ENCODE peak calls at places on chromosomes 11 and 22, in five cellular contexts. One of them, this sample, is unnamed. For H3K36me3, the result is how much of the 10 kb centered on the place peaks cover.

GRCh38 chr11:58832246-58832645 is 12.3 kb downstream of the GLYATL2 start:
- DNase-seq in neural progenitor cell: no peak
- DNase-seq in cardiac muscle cell: no peak
- DNase-seq in tibial nerve: no peak
- DNase-seq in tibial artery: no peak
- DNase-seq in this sample: no peak

GRCh38 chr11:11467278-11467677 is 114.2 kb upstream of the CSNK2A3 start:
- DNase-seq in neural progenitor cell: no peak
- DNase-seq in cardiac muscle cell: no peak
- DNase-seq in tibial nerve: no peak
- DNase-seq in tibial artery: no peak
- DNase-seq in this sample: no peak

GRCh38 chr22:26406118-26406517 is 22.9 kb upstream of the ASPHD2 start:
- DNase-seq in neural progenitor cell: no peak
- DNase-seq in cardiac muscle cell: no peak
- DNase-seq in tibial nerve: no peak
- DNase-seq in tibial artery: no peak
- DNase-seq in this sample: no peak

GRCh38 chr11:73429121-73429740 is 53.0 kb downstream of the RELT start:
- DNase-seq in neural progenitor cell: no peak
- DNase-seq in cardiac muscle cell: peak
- DNase-seq in tibial nerve: no peak
- DNase-seq in tibial artery: no peak
- DNase-seq in this sample: no peak

GRCh38 chr11:70397336-70397982 is 870 bp upstream of the CTTN start:
- DNase-seq in neural progenitor cell: peak
- DNase-seq in cardiac muscle cell: peak
- DNase-seq in tibial nerve: no peak
- DNase-seq in tibial artery: no peak
- DNase-seq in this sample: no peak

GRCh38 chr22:22691716-22692701 is 47.6 kb downstream of the GGTLC2 start:
- DNase-seq in neural progenitor cell: no peak
- DNase-seq in cardiac muscle cell: no peak
- DNase-seq in tibial nerve: no peak
- DNase-seq in tibial artery: peak
- DNase-seq in this sample: no peak

GRCh38 chr11:69127884-69128283 is 27.9 kb upstream of the SMIM38 start:
- DNase-seq in neural progenitor cell: no peak
- DNase-seq in cardiac muscle cell: no peak
- DNase-seq in tibial nerve: no peak
- DNase-seq in tibial artery: no peak
- DNase-seq in this sample: no peak

GRCh38 chr11:119087747-119088241 is 3.1 kb downstream of the HMBS start:
- DNase-seq in neural progenitor cell: no peak
- DNase-seq in cardiac muscle cell: no peak
- DNase-seq in tibial nerve: no peak
- DNase-seq in tibial artery: no peak
- DNase-seq in this sample: no peak

GRCh38 chr22:19559324-19559811 is 35.2 kb upstream of the CLDN5 start:
- DNase-seq in neural progenitor cell: no peak
- DNase-seq in cardiac muscle cell: no peak
- DNase-seq in tibial nerve: no peak
- DNase-seq in tibial artery: no peak
- DNase-seq in this sample: no peak

GRCh38 chr11:126304457-126305072 is 705 bp downstream of the DCPS start:
- DNase-seq in neural progenitor cell: no peak
- DNase-seq in cardiac muscle cell: no peak
- DNase-seq in tibial nerve: no peak
- DNase-seq in tibial artery: no peak
- DNase-seq in this sample: no peak

GRCh38 chr11:18618341-18619025 is 15.7 kb downstream of the SPTY2D1 start:
- DNase-seq in neural progenitor cell: no peak
- DNase-seq in cardiac muscle cell: no peak
- DNase-seq in tibial nerve: no peak
- DNase-seq in tibial artery: no peak
- DNase-seq in this sample: no peak

GRCh38 chr22:40624770-40625169 is 11.7 kb downstream of the MRTFA start:
- DNase-seq in neural progenitor cell: no peak
- DNase-seq in cardiac muscle cell: no peak
- DNase-seq in tibial nerve: no peak
- DNase-seq in tibial artery: no peak
- DNase-seq in this sample: no peak

GRCh38 chr22:21688706-21689381 is 23.0 kb downstream of the PPIL2 start:
- DNase-seq in neural progenitor cell: no peak
- DNase-seq in cardiac muscle cell: no peak
- DNase-seq in tibial nerve: no peak
- DNase-seq in tibial artery: no peak
- DNase-seq in this sample: no peak

GRCh38 chr22:38038426-38038825 is 18.8 kb upstream of the PICK1 start:
- DNase-seq in neural progenitor cell: no peak
- DNase-seq in cardiac muscle cell: no peak
- DNase-seq in tibial nerve: no peak
- DNase-seq in tibial artery: no peak
- DNase-seq in this sample: no peak

GRCh38 chr22:22802346-22802970 is 85.2 kb upstream of the IGLL5 start:
- DNase-seq in neural progenitor cell: peak
- DNase-seq in cardiac muscle cell: no peak
- DNase-seq in tibial nerve: no peak
- DNase-seq in tibial artery: peak
- DNase-seq in this sample: no peak

GRCh38 chr11:84437129-84438123 is 1151.3 kb upstream of the CCDC90B start:
- DNase-seq in neural progenitor cell: peak
- DNase-seq in cardiac muscle cell: peak
- DNase-seq in tibial nerve: no peak
- DNase-seq in tibial artery: no peak
- DNase-seq in this sample: no peak

GRCh38 chr11:87298155-87298554 is 260.4 kb downstream of the TMEM135 start:
- DNase-seq in neural progenitor cell: no peak
- DNase-seq in cardiac muscle cell: no peak
- DNase-seq in tibial nerve: no peak
- DNase-seq in tibial artery: no peak
- DNase-seq in this sample: no peak

GRCh38 chr11:20089796-20090653 is 70.2 kb downstream of the DBX1 start:
- DNase-seq in neural progenitor cell: no peak
- DNase-seq in cardiac muscle cell: peak
- DNase-seq in tibial nerve: no peak
- DNase-seq in tibial artery: no peak
- DNase-seq in this sample: no peak

GRCh38 chr22:22424210-22424800 is 84.2 kb downstream of the ZNF280B start:
- DNase-seq in neural progenitor cell: peak
- DNase-seq in cardiac muscle cell: no peak
- DNase-seq in tibial nerve: no peak
- DNase-seq in tibial artery: no peak
- DNase-seq in this sample: no peak

GRCh38 chr11:106765849-106766248 is 252.4 kb downstream of the GUCY1A2 start:
- DNase-seq in neural progenitor cell: no peak
- DNase-seq in cardiac muscle cell: no peak
- DNase-seq in tibial nerve: no peak
- DNase-seq in tibial artery: no peak
- DNase-seq in this sample: no peak

GRCh38 chr11:119418759-119419158 is 4.2 kb downstream of the THY1 start:
- DNase-seq in neural progenitor cell: no peak
- DNase-seq in cardiac muscle cell: no peak
- DNase-seq in tibial nerve: no peak
- DNase-seq in tibial artery: no peak
- DNase-seq in this sample: no peak

GRCh38 chr11:8327761-8328192 is 64.1 kb upstream of the LMO1 start:
- DNase-seq in neural progenitor cell: no peak
- DNase-seq in cardiac muscle cell: no peak
- DNase-seq in tibial nerve: no peak
- DNase-seq in tibial artery: no peak
- DNase-seq in this sample: no peak

GRCh38 chr11:121755191-121755590 is 302.4 kb upstream of the SORL1-AS1 start:
- DNase-seq in neural progenitor cell: peak
- DNase-seq in cardiac muscle cell: no peak
- DNase-seq in tibial nerve: no peak
- DNase-seq in tibial artery: no peak
- DNase-seq in this sample: no peak

GRCh38 chr11:15947681-15948648 is 408.4 kb downstream of the SOX6 start:
- DNase-seq in neural progenitor cell: no peak
- DNase-seq in cardiac muscle cell: no peak
- DNase-seq in tibial nerve: no peak
- DNase-seq in tibial artery: no peak
- DNase-seq in this sample: no peak

GRCh38 chr11:116217006-116217405 is 555.8 kb downstream of the BUD13 start:
- DNase-seq in neural progenitor cell: no peak
- DNase-seq in cardiac muscle cell: peak
- DNase-seq in tibial nerve: no peak
- DNase-seq in tibial artery: no peak
- DNase-seq in this sample: no peak

GRCh38 chr11:67535577-67535976 is 12.3 kb upstream of the CABP2 start:
- DNase-seq in neural progenitor cell: no peak
- DNase-seq in cardiac muscle cell: no peak
- DNase-seq in tibial nerve: no peak
- DNase-seq in tibial artery: no peak
- DNase-seq in this sample: no peak

GRCh38 chr11:9527481-9528140 is 45.9 kb upstream of the WEE1 start:
- DNase-seq in neural progenitor cell: no peak
- DNase-seq in cardiac muscle cell: no peak
- DNase-seq in tibial nerve: no peak
- DNase-seq in tibial artery: no peak
- DNase-seq in this sample: no peak

GRCh38 chr11:4697583-4697982 is at the start of gene OR51E2:
- DNase-seq in neural progenitor cell: peak
- DNase-seq in cardiac muscle cell: no peak
- DNase-seq in tibial nerve: no peak
- DNase-seq in tibial artery: peak
- DNase-seq in this sample: no peak

GRCh38 chr11:2447253-2447950 is 2.6 kb downstream of the KCNQ1 start:
- DNase-seq in neural progenitor cell: no peak
- DNase-seq in cardiac muscle cell: no peak
- DNase-seq in tibial nerve: no peak
- DNase-seq in tibial artery: no peak
- DNase-seq in this sample: peak

DNA sequence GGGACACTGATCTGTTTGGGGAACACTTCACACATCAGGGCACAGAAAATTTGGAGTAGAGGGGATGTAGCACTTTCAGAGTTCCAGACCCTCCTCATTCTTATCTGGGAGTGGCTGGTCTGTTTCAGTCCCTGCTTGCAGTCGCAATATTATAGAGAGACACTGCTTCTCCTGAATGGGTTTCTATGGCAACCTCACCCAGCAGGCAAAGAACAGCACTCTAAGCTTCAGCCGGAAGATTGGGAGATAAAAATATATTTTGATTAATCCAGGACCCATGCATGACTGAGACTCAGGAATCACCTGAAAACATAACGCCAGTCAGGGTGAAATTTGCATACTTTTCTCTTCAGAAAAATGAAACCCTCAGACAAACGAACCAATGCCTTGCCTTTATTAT is 28.6 kb upstream of the SCN3B start:
- DNase-seq in neural progenitor cell: no peak
- DNase-seq in cardiac muscle cell: no peak
- DNase-seq in tibial nerve: no peak
- DNase-seq in tibial artery: no peak
- DNase-seq in this sample: no peak
- H3K4me3 ChIP-seq in neural progenitor cell: no peak
- H3K4me3 ChIP-seq in cardiac muscle cell: no peak
- H3K4me3 ChIP-seq in tibial nerve: no peak
- H3K4me3 ChIP-seq in tibial artery: no peak
- H3K4me3 ChIP-seq in this sample: no peak

DNA sequence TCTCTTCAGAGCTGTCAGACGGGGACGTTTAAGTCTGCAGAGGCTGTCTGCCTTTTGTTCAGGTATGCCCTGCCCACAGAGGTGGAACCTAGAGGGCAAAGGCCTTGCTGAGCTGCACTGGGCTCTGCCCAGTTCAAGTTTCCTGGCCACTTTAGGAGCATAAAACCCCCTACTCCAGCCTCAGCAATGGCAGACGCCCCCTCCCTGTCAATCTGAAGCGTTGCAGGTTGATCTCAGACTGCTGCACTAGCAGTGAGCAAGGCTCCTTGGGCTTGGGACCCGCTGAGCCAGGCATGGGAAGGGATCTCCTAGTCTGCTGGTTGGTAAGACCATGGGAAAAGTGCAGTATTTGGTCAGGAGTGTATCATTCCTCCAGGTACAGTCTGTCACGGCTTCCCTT is 66.6 kb upstream of the TP53I11 start:
- DNase-seq in neural progenitor cell: peak
- DNase-seq in cardiac muscle cell: peak
- DNase-seq in tibial nerve: no peak
- DNase-seq in tibial artery: no peak
- DNase-seq in this sample: no peak
- TF ChIP-seq CTCF in neural progenitor cell: peak
- TF ChIP-seq CTCF in cardiac muscle cell: peak
- TF ChIP-seq CTCF in tibial nerve: no peak
- TF ChIP-seq CTCF in tibial artery: no peak
- TF ChIP-seq CTCF in this sample: no peak

GRCh38 chr22:43038325-43038724 is 23.4 kb upstream of the PACSIN2 start:
- DNase-seq in neural progenitor cell: no peak
- DNase-seq in cardiac muscle cell: no peak
- DNase-seq in tibial nerve: no peak
- DNase-seq in tibial artery: no peak
- DNase-seq in this sample: no peak

GRCh38 chr22:43047605-43048004 is 32.7 kb upstream of the PACSIN2 start:
- DNase-seq in neural progenitor cell: no peak
- DNase-seq in cardiac muscle cell: no peak
- DNase-seq in tibial nerve: no peak
- DNase-seq in tibial artery: no peak
- DNase-seq in this sample: no peak

GRCh38 chr22:43044402-43044801 is 29.5 kb upstream of the PACSIN2 start:
- DNase-seq in neural progenitor cell: no peak
- DNase-seq in cardiac muscle cell: no peak
- DNase-seq in tibial nerve: no peak
- DNase-seq in tibial artery: no peak
- DNase-seq in this sample: no peak

GRCh38 chr22:43039800-43040199 is 24.9 kb upstream of the PACSIN2 start:
- DNase-seq in neural progenitor cell: no peak
- DNase-seq in cardiac muscle cell: no peak
- DNase-seq in tibial nerve: no peak
- DNase-seq in tibial artery: no peak
- DNase-seq in this sample: no peak

GRCh38 chr22:43042101-43042780 is 27.3 kb upstream of the PACSIN2 start:
- DNase-seq in neural progenitor cell: peak
- DNase-seq in cardiac muscle cell: no peak
- DNase-seq in tibial nerve: no peak
- DNase-seq in tibial artery: no peak
- DNase-seq in this sample: no peak
- H3K36me3 ChIP-seq in neural progenitor cell: under half
- H3K36me3 ChIP-seq in cardiac muscle cell: under half
- H3K36me3 ChIP-seq in tibial nerve: under half
- H3K36me3 ChIP-seq in tibial artery: under half
- H3K36me3 ChIP-seq in this sample: under half

GRCh38 chr11:111930472-111930871 is 6.7 kb upstream of the DIXDC1 start:
- DNase-seq in neural progenitor cell: no peak
- DNase-seq in cardiac muscle cell: no peak
- DNase-seq in tibial nerve: no peak
- DNase-seq in tibial artery: no peak
- DNase-seq in this sample: no peak

GRCh38 chr11:111923351-111923788 is 4.7 kb downstream of the C11orf52 start:
- DNase-seq in neural progenitor cell: no peak
- DNase-seq in cardiac muscle cell: no peak
- DNase-seq in tibial nerve: no peak
- DNase-seq in tibial artery: no peak
- DNase-seq in this sample: no peak

GRCh38 chr11:111923951-111924350 is 5.2 kb downstream of the C11orf52 start:
- DNase-seq in neural progenitor cell: no peak
- DNase-seq in cardiac muscle cell: no peak
- DNase-seq in tibial nerve: no peak
- DNase-seq in tibial artery: no peak
- DNase-seq in this sample: no peak

GRCh38 chr11:111925953-111926352 is 7.2 kb downstream of the C11orf52 start:
- DNase-seq in neural progenitor cell: no peak
- DNase-seq in cardiac muscle cell: no peak
- DNase-seq in tibial nerve: no peak
- DNase-seq in tibial artery: no peak
- DNase-seq in this sample: no peak

GRCh38 chr11:111926505-111927391 is 8.0 kb downstream of the C11orf52 start:
- DNase-seq in neural progenitor cell: peak
- DNase-seq in cardiac muscle cell: peak
- DNase-seq in tibial nerve: peak
- DNase-seq in tibial artery: peak
- DNase-seq in this sample: peak
- H3K4me3 ChIP-seq in neural progenitor cell: peak
- H3K4me3 ChIP-seq in cardiac muscle cell: peak
- H3K4me3 ChIP-seq in tibial nerve: peak
- H3K4me3 ChIP-seq in tibial artery: peak
- H3K4me3 ChIP-seq in this sample: peak

This sample was measured in psoas muscle.